ENCODE peak calls at places on chromosomes 6 and 20, in nine cellular contexts. One of them, this sample, is unnamed. For H3K4me1, the result is how much of the 10 kb centered on the place peaks cover.

GRCh38 chr6:3457710-3458605 is 1.1 kb upstream of the SLC22A23 start:
- DNase-seq in sigmoid colon: peak
- DNase-seq in HCT116: peak
- DNase-seq in GM23338: peak
- DNase-seq in stomach: peak
- DNase-seq in H1: no peak
- DNase-seq in endothelial cell of umbilical vein: peak
- DNase-seq in HepG2: peak
- DNase-seq in upper lobe of left lung: no peak
- DNase-seq in this sample: peak

GRCh38 chr6:30770164-30770563 is 25.8 kb upstream of the IER3 start:
- DNase-seq in sigmoid colon: no peak
- DNase-seq in HCT116: no peak
- DNase-seq in GM23338: no peak
- DNase-seq in stomach: no peak
- DNase-seq in H1: no peak
- DNase-seq in endothelial cell of umbilical vein: no peak
- DNase-seq in HepG2: no peak
- DNase-seq in upper lobe of left lung: no peak
- DNase-seq in this sample: no peak

GRCh38 chr6:1496836-1497592 is 107.6 kb downstream of the FOXF2 start:
- DNase-seq in sigmoid colon: no peak
- DNase-seq in HCT116: no peak
- DNase-seq in GM23338: no peak
- DNase-seq in stomach: no peak
- DNase-seq in H1: no peak
- DNase-seq in endothelial cell of umbilical vein: no peak
- DNase-seq in HepG2: no peak
- DNase-seq in upper lobe of left lung: no peak
- DNase-seq in this sample: no peak

GRCh38 chr20:57323034-57323433 is 6.6 kb upstream of the SPO11 start:
- DNase-seq in sigmoid colon: no peak
- DNase-seq in HCT116: no peak
- DNase-seq in GM23338: peak
- DNase-seq in stomach: no peak
- DNase-seq in H1: peak
- DNase-seq in endothelial cell of umbilical vein: no peak
- DNase-seq in HepG2: no peak
- DNase-seq in upper lobe of left lung: no peak
- DNase-seq in this sample: peak

GRCh38 chr6:168387426-168387825 is 53.6 kb upstream of the SMOC2 start:
- DNase-seq in sigmoid colon: no peak
- DNase-seq in HCT116: no peak
- DNase-seq in GM23338: no peak
- DNase-seq in stomach: no peak
- DNase-seq in H1: no peak
- DNase-seq in endothelial cell of umbilical vein: no peak
- DNase-seq in HepG2: no peak
- DNase-seq in upper lobe of left lung: no peak
- DNase-seq in this sample: no peak

GRCh38 chr6:157569543-157569942 is 188.6 kb downstream of the ZDHHC14 start:
- DNase-seq in sigmoid colon: no peak
- DNase-seq in HCT116: no peak
- DNase-seq in GM23338: no peak
- DNase-seq in stomach: no peak
- DNase-seq in H1: no peak
- DNase-seq in endothelial cell of umbilical vein: no peak
- DNase-seq in HepG2: no peak
- DNase-seq in upper lobe of left lung: no peak
- DNase-seq in this sample: no peak

GRCh38 chr6:69980624-69981023 is 114.3 kb downstream of the COL19A1 start:
- DNase-seq in sigmoid colon: no peak
- DNase-seq in HCT116: no peak
- DNase-seq in GM23338: no peak
- DNase-seq in stomach: no peak
- DNase-seq in H1: no peak
- DNase-seq in endothelial cell of umbilical vein: no peak
- DNase-seq in HepG2: no peak
- DNase-seq in upper lobe of left lung: no peak
- DNase-seq in this sample: no peak

GRCh38 chr6:87730310-87730709 is 28.3 kb upstream of the AKIRIN2 start:
- DNase-seq in sigmoid colon: peak
- DNase-seq in HCT116: no peak
- DNase-seq in GM23338: no peak
- DNase-seq in stomach: no peak
- DNase-seq in H1: no peak
- DNase-seq in endothelial cell of umbilical vein: no peak
- DNase-seq in HepG2: peak
- DNase-seq in upper lobe of left lung: no peak
- DNase-seq in this sample: peak

GRCh38 chr20:34538671-34539123 is 19.8 kb upstream of the MAP1LC3A start:
- DNase-seq in sigmoid colon: peak
- DNase-seq in HCT116: no peak
- DNase-seq in GM23338: peak
- DNase-seq in stomach: peak
- DNase-seq in H1: peak
- DNase-seq in endothelial cell of umbilical vein: peak
- DNase-seq in HepG2: peak
- DNase-seq in upper lobe of left lung: no peak
- DNase-seq in this sample: peak

GRCh38 chr6:99178168-99178567 is 171.3 kb downstream of the FAXC start:
- DNase-seq in sigmoid colon: no peak
- DNase-seq in HCT116: peak
- DNase-seq in GM23338: no peak
- DNase-seq in stomach: no peak
- DNase-seq in H1: no peak
- DNase-seq in endothelial cell of umbilical vein: no peak
- DNase-seq in HepG2: no peak
- DNase-seq in upper lobe of left lung: no peak
- DNase-seq in this sample: no peak

GRCh38 chr20:52675414-52675813 is 296.7 kb upstream of the TSHZ2 start:
- DNase-seq in sigmoid colon: no peak
- DNase-seq in HCT116: no peak
- DNase-seq in GM23338: no peak
- DNase-seq in stomach: no peak
- DNase-seq in H1: no peak
- DNase-seq in endothelial cell of umbilical vein: no peak
- DNase-seq in HepG2: no peak
- DNase-seq in upper lobe of left lung: no peak
- DNase-seq in this sample: no peak

GRCh38 chr6:105041880-105042279 is 85.0 kb downstream of the LIN28B start:
- DNase-seq in sigmoid colon: no peak
- DNase-seq in HCT116: no peak
- DNase-seq in GM23338: no peak
- DNase-seq in stomach: no peak
- DNase-seq in H1: no peak
- DNase-seq in endothelial cell of umbilical vein: no peak
- DNase-seq in HepG2: no peak
- DNase-seq in upper lobe of left lung: no peak
- DNase-seq in this sample: no peak

GRCh38 chr6:4820704-4821276 is 44.6 kb downstream of the CDYL start:
- DNase-seq in sigmoid colon: no peak
- DNase-seq in HCT116: no peak
- DNase-seq in GM23338: no peak
- DNase-seq in stomach: no peak
- DNase-seq in H1: no peak
- DNase-seq in endothelial cell of umbilical vein: no peak
- DNase-seq in HepG2: no peak
- DNase-seq in upper lobe of left lung: no peak
- DNase-seq in this sample: no peak

GRCh38 chr20:4830212-4830607 is 108.5 kb downstream of the PRND start:
- DNase-seq in sigmoid colon: peak
- DNase-seq in HCT116: no peak
- DNase-seq in GM23338: no peak
- DNase-seq in stomach: no peak
- DNase-seq in H1: no peak
- DNase-seq in endothelial cell of umbilical vein: peak
- DNase-seq in HepG2: no peak
- DNase-seq in upper lobe of left lung: no peak
- DNase-seq in this sample: no peak

GRCh38 chr6:148075352-148075751 is 267.3 kb upstream of the SASH1 start:
- DNase-seq in sigmoid colon: no peak
- DNase-seq in HCT116: no peak
- DNase-seq in GM23338: no peak
- DNase-seq in stomach: no peak
- DNase-seq in H1: no peak
- DNase-seq in endothelial cell of umbilical vein: no peak
- DNase-seq in HepG2: no peak
- DNase-seq in upper lobe of left lung: no peak
- DNase-seq in this sample: no peak

GRCh38 chr6:169824848-169825557 is 73.6 kb downstream of the ERMARD start:
- DNase-seq in sigmoid colon: no peak
- DNase-seq in HCT116: no peak
- DNase-seq in GM23338: no peak
- DNase-seq in stomach: no peak
- DNase-seq in H1: peak
- DNase-seq in endothelial cell of umbilical vein: no peak
- DNase-seq in HepG2: no peak
- DNase-seq in upper lobe of left lung: no peak
- DNase-seq in this sample: no peak

DNA sequence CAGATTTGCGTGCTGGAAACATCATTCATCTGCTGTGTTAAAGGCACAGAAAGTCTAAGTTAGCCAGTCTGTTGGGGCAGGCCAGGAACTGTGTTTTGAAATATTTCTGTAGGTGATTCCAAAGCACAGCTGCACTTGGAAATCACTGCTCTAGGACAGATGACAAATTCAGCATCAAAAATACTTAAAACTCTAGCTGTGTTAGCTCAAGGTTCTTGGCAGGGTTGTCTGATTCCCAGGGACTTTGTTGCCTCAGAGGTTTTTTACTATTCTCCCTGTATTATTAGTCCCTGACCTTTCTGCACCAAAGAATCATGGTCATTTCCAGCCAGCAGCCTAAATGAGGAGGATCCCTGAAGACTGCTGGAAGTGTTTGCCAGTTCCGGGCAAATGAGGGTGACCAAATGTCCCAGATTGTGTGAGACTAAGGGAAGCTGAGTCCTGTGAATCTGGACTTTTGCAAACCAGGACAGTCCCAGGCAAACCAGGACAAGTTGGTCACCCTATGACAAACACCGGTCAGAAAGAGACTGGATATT is 84.3 kb upstream of the TMEM30A start:
- DNase-seq in sigmoid colon: no peak
- DNase-seq in HCT116: no peak
- DNase-seq in GM23338: no peak
- DNase-seq in stomach: no peak
- DNase-seq in H1: no peak
- DNase-seq in endothelial cell of umbilical vein: no peak
- DNase-seq in HepG2: no peak
- DNase-seq in upper lobe of left lung: no peak
- DNase-seq in this sample: no peak
- H3K27ac ChIP-seq in sigmoid colon: peak
- H3K27ac ChIP-seq in HCT116: no peak
- H3K27ac ChIP-seq in GM23338: no peak
- H3K27ac ChIP-seq in stomach: no peak
- H3K27ac ChIP-seq in H1: peak
- H3K27ac ChIP-seq in endothelial cell of umbilical vein: no peak
- H3K27ac ChIP-seq in HepG2: no peak
- H3K27ac ChIP-seq in upper lobe of left lung: peak
- H3K27ac ChIP-seq in this sample: peak

GRCh38 chr20:1894471-1894950 is 696 bp upstream of the SIRPA start:
- DNase-seq in sigmoid colon: peak
- DNase-seq in HCT116: no peak
- DNase-seq in GM23338: no peak
- DNase-seq in stomach: peak
- DNase-seq in H1: no peak
- DNase-seq in endothelial cell of umbilical vein: peak
- DNase-seq in HepG2: no peak
- DNase-seq in upper lobe of left lung: peak
- DNase-seq in this sample: peak
- H3K4me1 ChIP-seq in sigmoid colon: half or more
- H3K4me1 ChIP-seq in HCT116: under half
- H3K4me1 ChIP-seq in GM23338: under half
- H3K4me1 ChIP-seq in stomach: under half
- H3K4me1 ChIP-seq in H1: under half
- H3K4me1 ChIP-seq in endothelial cell of umbilical vein: under half
- H3K4me1 ChIP-seq in HepG2: half or more
- H3K4me1 ChIP-seq in upper lobe of left lung: under half
- H3K4me1 ChIP-seq in this sample: under half

GRCh38 chr6:166951670-166952060 is 4.7 kb downstream of the RNASET2 start:
- DNase-seq in sigmoid colon: no peak
- DNase-seq in HCT116: no peak
- DNase-seq in GM23338: no peak
- DNase-seq in stomach: no peak
- DNase-seq in H1: no peak
- DNase-seq in endothelial cell of umbilical vein: no peak
- DNase-seq in HepG2: no peak
- DNase-seq in upper lobe of left lung: no peak
- DNase-seq in this sample: no peak

GRCh38 chr6:166949533-166950442 is 6.6 kb downstream of the RNASET2 start:
- DNase-seq in sigmoid colon: no peak
- DNase-seq in HCT116: no peak
- DNase-seq in GM23338: peak
- DNase-seq in stomach: peak
- DNase-seq in H1: no peak
- DNase-seq in endothelial cell of umbilical vein: no peak
- DNase-seq in HepG2: no peak
- DNase-seq in upper lobe of left lung: no peak
- DNase-seq in this sample: peak

GRCh38 chr6:166952122-166952521 is 4.2 kb downstream of the RNASET2 start:
- DNase-seq in sigmoid colon: no peak
- DNase-seq in HCT116: no peak
- DNase-seq in GM23338: no peak
- DNase-seq in stomach: no peak
- DNase-seq in H1: no peak
- DNase-seq in endothelial cell of umbilical vein: no peak
- DNase-seq in HepG2: no peak
- DNase-seq in upper lobe of left lung: peak
- DNase-seq in this sample: no peak

GRCh38 chr6:166952567-166953464 is 3.5 kb downstream of the RNASET2 start:
- DNase-seq in sigmoid colon: no peak
- DNase-seq in HCT116: no peak
- DNase-seq in GM23338: no peak
- DNase-seq in stomach: no peak
- DNase-seq in H1: no peak
- DNase-seq in endothelial cell of umbilical vein: no peak
- DNase-seq in HepG2: no peak
- DNase-seq in upper lobe of left lung: no peak
- DNase-seq in this sample: no peak

DNA sequence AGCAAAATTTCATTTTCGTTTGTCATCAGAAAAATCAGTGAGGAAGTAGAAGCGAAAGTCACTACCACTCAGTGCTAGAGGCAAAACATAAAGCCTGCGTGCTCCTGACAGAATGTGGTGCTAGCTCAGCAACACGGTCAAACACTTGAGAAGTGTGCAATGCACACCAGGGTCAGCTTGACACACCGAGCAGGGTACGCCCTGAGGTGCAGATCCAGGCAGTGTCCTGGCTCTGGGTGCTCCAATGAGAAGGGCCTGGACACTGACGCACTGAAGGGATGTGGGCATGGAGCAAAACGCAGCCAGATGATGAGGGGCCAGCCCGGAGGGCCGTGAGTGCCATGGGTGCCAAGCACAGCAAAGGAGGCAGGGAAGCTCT is 5.9 kb downstream of the RNASET2 start:
- DNase-seq in sigmoid colon: no peak
- DNase-seq in HCT116: no peak
- DNase-seq in GM23338: no peak
- DNase-seq in stomach: no peak
- DNase-seq in H1: no peak
- DNase-seq in endothelial cell of umbilical vein: no peak
- DNase-seq in HepG2: no peak
- DNase-seq in upper lobe of left lung: peak
- DNase-seq in this sample: peak
- TF ChIP-seq POLR2AphosphoS5 in sigmoid colon: no peak
- TF ChIP-seq POLR2AphosphoS5 in HCT116: no peak
- TF ChIP-seq POLR2AphosphoS5 in GM23338: no peak
- TF ChIP-seq POLR2AphosphoS5 in stomach: no peak
- TF ChIP-seq POLR2AphosphoS5 in H1: no peak
- TF ChIP-seq POLR2AphosphoS5 in endothelial cell of umbilical vein: no peak
- TF ChIP-seq POLR2AphosphoS5 in HepG2: no peak
- TF ChIP-seq POLR2AphosphoS5 in upper lobe of left lung: no peak
- TF ChIP-seq POLR2AphosphoS5 in this sample: peak

GRCh38 chr20:62566266-62566665 is 76.0 kb upstream of the SLCO4A1 start:
- DNase-seq in sigmoid colon: no peak
- DNase-seq in HCT116: no peak
- DNase-seq in GM23338: no peak
- DNase-seq in stomach: no peak
- DNase-seq in H1: no peak
- DNase-seq in endothelial cell of umbilical vein: no peak
- DNase-seq in HepG2: no peak
- DNase-seq in upper lobe of left lung: peak
- DNase-seq in this sample: no peak
- H3K27ac ChIP-seq in sigmoid colon: peak
- H3K27ac ChIP-seq in HCT116: no peak
- H3K27ac ChIP-seq in GM23338: no peak
- H3K27ac ChIP-seq in stomach: no peak
- H3K27ac ChIP-seq in H1: no peak
- H3K27ac ChIP-seq in endothelial cell of umbilical vein: no peak
- H3K27ac ChIP-seq in HepG2: no peak
- H3K27ac ChIP-seq in upper lobe of left lung: no peak
- H3K27ac ChIP-seq in this sample: no peak

This sample was measured in transverse colon.